ENCODE peak calls at places on chromosomes 7 and 10, in nine cellular contexts. X, O, L, B, E, J, H, I and F are unnamed samples.

GRCh38 chr10:129918401-129918800 is 45.7 kb downstream of the EBF3 start:
- DNase-seq in X (no peak), O (no peak), L (no peak), B (no peak), E (no peak), J (no peak), H (no peak), I (peak; percentile 7), F (no peak)

GRCh38 chr7:79453558-79454324 is at the start of gene MAGI2:
- DNase-seq in X (peak; percentile 89), O (peak; percentile 84), L (peak; percentile 15), B (no peak), E (peak; percentile 81), J (peak; percentile 97), H (no peak), I (peak; percentile 90), F (peak; percentile 91)

GRCh38 chr7:46320956-46321355 is 399.9 kb upstream of the IGFBP3 start:
- DNase-seq in X (no peak), O (peak; percentile 26), L (no peak), B (no peak), E (no peak), J (no peak), H (no peak), I (no peak), F (peak; percentile 59)

GRCh38 chr7:55193245-55193644 is 171.9 kb upstream of the LANCL2 start:
- DNase-seq in X (no peak), O (peak; percentile 22), L (no peak), B (no peak), E (no peak), J (no peak), H (no peak), I (no peak), F (no peak)

GRCh38 chr7:1659696-1660095 is 10.4 kb upstream of the ELFN1 start:
- DNase-seq in X (no peak), O (peak; percentile 4), L (no peak), B (no peak), E (no peak), J (no peak), H (no peak), I (no peak), F (no peak)

GRCh38 chr10:52573347-52573746 is 199.2 kb downstream of the MBL2 start:
- DNase-seq in X (peak; percentile 18), O (no peak), L (no peak), B (no peak), E (no peak), J (no peak), H (no peak), I (no peak), F (no peak)

GRCh38 chr7:11950281-11950680 is 118.3 kb upstream of the THSD7A start:
- DNase-seq in X (peak; percentile 37), O (no peak), L (no peak), B (no peak), E (no peak), J (peak; percentile 28), H (no peak), I (no peak), F (no peak)

GRCh38 chr7:36137258-36137657 is 15.8 kb upstream of the EEPD1 start:
- DNase-seq in X (no peak), O (no peak), L (no peak), B (no peak), E (no peak), J (no peak), H (no peak), I (no peak), F (no peak)

GRCh38 chr10:113030453-113030852 is 80.4 kb downstream of the TCF7L2 start:
- DNase-seq in X (no peak), O (peak; percentile 63), L (no peak), B (no peak), E (no peak), J (no peak), H (no peak), I (no peak), F (no peak)

GRCh38 chr7:155559519-155560108 is 13.3 kb upstream of the CNPY1 start:
- DNase-seq in X (no peak), O (no peak), L (no peak), B (no peak), E (no peak), J (peak; percentile 41), H (no peak), I (no peak), F (no peak)

GRCh38 chr7:99201027-99201426 is 6.9 kb downstream of the KPNA7 start:
- DNase-seq in X (no peak), O (peak; percentile 93), L (peak; percentile 11), B (no peak), E (no peak), J (no peak), H (no peak), I (no peak), F (peak; percentile 53)

GRCh38 chr10:35387768-35388167 is 51.5 kb downstream of the CCNY start:
- DNase-seq in X (no peak), O (peak; percentile 85), L (no peak), B (no peak), E (peak; percentile 31), J (no peak), H (no peak), I (no peak), F (peak; percentile 57)

GRCh38 chr10:129870926-129871660 is 93.0 kb downstream of the EBF3 start:
- DNase-seq in X (no peak), O (peak; percentile 15), L (no peak), B (peak; percentile 75), E (no peak), J (no peak), H (no peak), I (no peak), F (no peak)

GRCh38 chr10:95478185-95478584 is 83.0 kb downstream of the SORBS1 start:
- DNase-seq in X (no peak), O (no peak), L (no peak), B (no peak), E (no peak), J (no peak), H (no peak), I (no peak), F (no peak)

GRCh38 chr7:115724400-115725056 is 306.0 kb downstream of the TFEC start:
- DNase-seq in X (no peak), O (no peak), L (no peak), B (peak; percentile 56), E (peak; percentile 16), J (no peak), H (no peak), I (no peak), F (no peak)

GRCh38 chr7:137169282-137169698 is 174.2 kb downstream of the PTN start:
- DNase-seq in X (no peak), O (peak; percentile 85), L (peak; percentile 23), B (no peak), E (peak; percentile 70), J (peak; percentile 65), H (peak; percentile 37), I (peak; percentile 60), F (peak; percentile 86)